ENCODE peak calls at places on chromosomes 4 and X, in seven cellular contexts. P is GM10248, V is nephron progenitor cell, N is transverse colon, A is NB4, R is brain microvascular endothelial cell, U is progenitor cell of endocrine pancreas. S is an unnamed sample.

GRCh38 chr4:85952982-85953650 is 406.7 kb downstream of the MAPK10 start:
- DNase-seq in A (no peak), P (peak), V (no peak), U (no peak), N (no peak), R (no peak), S (no peak)

GRCh38 chrX:120731386-120731785 is 101.5 kb upstream of the C1GALT1C1 start:
- DNase-seq in P (no peak), R (no peak), V (no peak), A (no peak), N (no peak), U (no peak), S (no peak)

GRCh38 chrX:106612403-106612789 is 618 bp downstream of the RADX start:
- DNase-seq in U (no peak), P (no peak), N (no peak), R (no peak), A (no peak), V (no peak), S (no peak)

GRCh38 chr4:188754372-188755002 is 615.2 kb downstream of the TRIML1 start:
- DNase-seq in U (no peak), P (no peak), N (no peak), V (no peak), R (no peak), A (no peak), S (no peak)

GRCh38 chr4:145808021-145808650 is 128.2 kb downstream of the C4orf51 start:
- DNase-seq in P (peak), V (no peak), R (peak), A (peak), U (no peak), N (no peak), S (no peak)

GRCh38 chrX:49947778-49948177 is 25.4 kb downstream of the CLCN5 start:
- DNase-seq in R (no peak), V (no peak), N (no peak), A (peak), P (no peak), U (no peak), S (no peak)

GRCh38 chr4:6779667-6780565 is 2.6 kb upstream of the KIAA0232 start:
- DNase-seq in R (no peak), P (no peak), V (no peak), A (peak), U (no peak), N (no peak), S (no peak)

GRCh38 chrX:48751343-48751742 is 10.2 kb upstream of the GLOD5 start:
- DNase-seq in U (no peak), A (no peak), V (no peak), P (no peak), N (no peak), R (no peak), S (no peak)

GRCh38 chr4:2786152-2786671 is 6.7 kb upstream of the SH3BP2 start:
- DNase-seq in U (no peak), P (peak), V (no peak), A (peak), R (no peak), N (peak), S (no peak)

GRCh38 chrX:17405225-17405969 is 30.4 kb downstream of the NHS start:
- DNase-seq in U (no peak), R (peak), V (no peak), A (no peak), P (no peak), N (no peak), S (no peak)

GRCh38 chrX:8083276-8083675 is 87.8 kb downstream of the VCX2 start:
- DNase-seq in R (no peak), U (no peak), N (no peak), A (no peak), V (no peak), P (no peak), S (no peak)

GRCh38 chr4:184163813-184164212 is 53.9 kb downstream of the ENPP6 start:
- DNase-seq in P (no peak), N (peak), U (peak), R (peak), V (peak), A (peak), S (peak)

GRCh38 chr4:108060686-108061321 is 71.1 kb downstream of the HADH start:
- DNase-seq in P (no peak), U (no peak), A (no peak), R (no peak), V (peak), N (no peak), S (no peak)

GRCh38 chr4:68288046-68288740 is 42.7 kb upstream of the TMPRSS11B start:
- DNase-seq in U (no peak), P (no peak), N (no peak), R (no peak), A (no peak), V (no peak), S (no peak)

GRCh38 chr4:2078584-2078983 is 19.5 kb downstream of the NAT8L start:
- DNase-seq in N (no peak), V (no peak), U (no peak), P (no peak), R (no peak), A (no peak), S (no peak)

GRCh38 chr4:37601527-37601926 is 84.6 kb downstream of the RELL1 start:
- DNase-seq in V (no peak), U (no peak), N (peak), A (peak), R (peak), P (no peak), S (no peak)

GRCh38 chrX:54979432-54979831 is 14.6 kb downstream of the PFKFB1 start:
- DNase-seq in P (no peak), N (no peak), A (no peak), V (no peak), U (no peak), R (no peak), S (no peak)

GRCh38 chr4:184337907-184338306 is 120.2 kb upstream of the ENPP6 start:
- DNase-seq in R (no peak), U (no peak), V (no peak), P (no peak), N (no peak), A (no peak), S (no peak)

GRCh38 chr4:123606946-123607542 is 210.4 kb downstream of the SPRY1 start:
- DNase-seq in N (no peak), V (no peak), U (no peak), A (peak), R (no peak), P (no peak), S (no peak)

GRCh38 chrX:42752730-42753129 is 25.2 kb downstream of the PPP1R2C start:
- DNase-seq in V (no peak), A (no peak), R (no peak), N (no peak), P (no peak), U (no peak), S (no peak)

GRCh38 chr4:168398188-168398587 is 79.6 kb upstream of the DDX60 start:
- DNase-seq in V (no peak), R (no peak), U (no peak), P (no peak), A (no peak), N (no peak), S (no peak)

GRCh38 chr4:116362603-116363002 is 722.8 kb downstream of the TRAM1L1 start:
- DNase-seq in P (no peak), V (no peak), N (no peak), U (no peak), R (no peak), A (no peak), S (no peak)

GRCh38 chrX:68822641-68823410 is 6.0 kb upstream of the EFNB1 start:
- DNase-seq in A (peak), N (no peak), R (peak), P (peak), V (peak), U (no peak), S (peak)

GRCh38 chr4:112633477-112634235 is 3.1 kb downstream of the ZGRF1 start:
- DNase-seq in A (peak), R (no peak), P (peak), N (no peak), V (no peak), U (no peak), S (no peak)
- TF ChIP-seq CTCF in A (no peak), R (peak), P (peak), N (peak), V (peak), U (peak), S (peak)

DNA sequence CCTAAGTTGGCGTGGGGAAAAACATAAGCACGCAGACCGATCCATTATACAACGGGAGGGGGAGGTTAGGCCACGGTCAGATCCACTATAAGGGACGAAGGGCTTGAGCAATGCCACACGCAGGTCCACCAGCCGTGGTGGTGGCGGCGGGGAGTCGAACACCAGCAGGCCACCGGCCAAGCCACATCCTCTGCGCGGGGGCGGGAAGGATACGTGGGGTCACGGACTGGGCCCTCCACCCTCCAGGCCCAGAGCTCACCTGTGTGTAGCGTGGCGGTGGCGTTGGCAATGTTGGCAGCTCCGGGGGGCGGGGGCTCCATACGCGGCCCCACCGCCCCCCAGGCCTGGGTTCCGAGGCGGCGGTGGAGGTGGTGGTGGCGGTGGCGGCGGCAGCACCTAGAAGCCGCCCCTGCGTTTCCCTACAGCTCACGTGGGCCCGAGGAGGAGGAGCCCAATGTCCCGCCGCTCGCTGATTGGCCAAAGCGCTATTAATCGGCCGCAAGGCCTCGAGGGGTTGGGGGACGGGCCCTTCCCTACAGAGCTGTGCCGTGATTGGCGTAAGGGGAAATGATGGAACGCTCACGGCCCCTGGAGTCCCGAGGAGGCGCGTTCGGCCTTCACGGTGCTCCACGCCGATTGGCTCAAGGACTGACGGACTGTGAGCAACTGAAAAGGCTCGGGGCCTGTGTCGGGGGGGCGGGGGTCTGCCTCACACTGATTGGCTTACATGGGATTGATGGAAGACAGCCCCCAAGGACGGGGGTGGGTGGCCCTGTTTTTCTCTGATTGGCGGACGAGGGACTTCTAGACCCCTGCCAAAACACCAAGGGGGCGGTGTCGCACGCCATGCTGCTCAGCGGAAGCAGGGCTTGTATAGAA is at the start of gene ELK1:
- DNase-seq in N (peak), P (peak), A (peak), R (peak), U (peak), V (peak), S (peak)
- TF ChIP-seq CTCF in N (no peak), P (no peak), A (no peak), R (no peak), U (no peak), V (no peak), S (no peak)

GRCh38 chr4:73617256-73617655 is 3.0 kb downstream of the RASSF6 start:
- DNase-seq in R (no peak), P (no peak), V (no peak), A (no peak), N (no peak), U (no peak), S (no peak)
- TF ChIP-seq CTCF in R (no peak), P (no peak), V (no peak), A (no peak), N (no peak), U (no peak), S (no peak)

GRCh38 chr4:99402765-99403164 is 32.4 kb downstream of the ADH7 start:
- DNase-seq in N (no peak), P (no peak), R (no peak), U (no peak), A (peak), V (no peak), S (no peak)
- TF ChIP-seq CTCF in N (no peak), P (no peak), R (peak), U (no peak), A (peak), V (no peak), S (no peak)